ENCODE peak calls at places on chromosomes 5 and 9, in four cellular contexts. V is K562, E is WTC11, R is HepG2. N is an unnamed sample.

GRCh38 chr5:154430466-154430865 is 15.3 kb upstream of the SAP30L start:
- DNase-seq in V (no peak), R (no peak), E (no peak), N (no peak)

GRCh38 chr5:132473019-132473531 is 17.5 kb downstream of the IRF1 start:
- DNase-seq in R (no peak), E (no peak), V (no peak), N (no peak)

GRCh38 chr9:33677961-33678360 is 117.4 kb upstream of the PRSS3 start:
- DNase-seq in R (no peak), E (no peak), V (no peak), N (no peak)

GRCh38 chr5:132020568-132021339 is 9.3 kb upstream of the ACSL6 start:
- DNase-seq in E (no peak), R (no peak), V (peak; percentile 55), N (no peak)

GRCh38 chr5:1763548-1763911 is 36.1 kb downstream of the MRPL36 start:
- DNase-seq in R (peak; percentile 43), E (peak; percentile 70), V (peak; percentile 67), N (no peak)

GRCh38 chr5:43555895-43556606 is 826 bp downstream of the PAIP1 start:
- DNase-seq in R (peak; percentile 29), V (peak; percentile 72), E (peak; percentile 65), N (no peak)

GRCh38 chr9:5617749-5618148 is 11.2 kb upstream of the RIC1 start:
- DNase-seq in E (no peak), V (no peak), R (no peak), N (peak; percentile 92)

GRCh38 chr9:107588393-107588792 is 98.8 kb upstream of the KLF4 start:
- DNase-seq in E (no peak), R (no peak), V (no peak), N (no peak)

GRCh38 chr5:40603378-40603777 is 76.3 kb upstream of the PTGER4 start:
- DNase-seq in E (no peak), V (no peak), R (no peak), N (no peak)

GRCh38 chr5:171984748-171985419 is 21.6 kb downstream of the FBXW11 start:
- DNase-seq in E (no peak), V (no peak), R (no peak), N (no peak)

GRCh38 chr5:125215593-125215992 is 469.2 kb upstream of the ZNF608 start:
- DNase-seq in R (no peak), V (no peak), E (no peak), N (no peak)

GRCh38 chr5:14574891-14575496 is 6.6 kb upstream of the OTULINL start:
- DNase-seq in V (no peak), R (no peak), E (no peak), N (no peak)

GRCh38 chr5:10563132-10563939 is 534 bp upstream of the ANKRD33B start:
- DNase-seq in E (peak; percentile 65), R (no peak), V (no peak), N (no peak)

GRCh38 chr5:93791520-93791972 is 50.1 kb upstream of the POU5F2 start:
- DNase-seq in V (no peak), R (peak; percentile 14), E (no peak), N (no peak)

GRCh38 chr5:133942589-133943474 is 25.6 kb downstream of the C5orf15 start:
- DNase-seq in V (no peak), E (no peak), R (no peak), N (no peak)

GRCh38 chr5:137693307-137693950 is 42.5 kb downstream of the KLHL3 start:
- DNase-seq in E (no peak), R (no peak), V (no peak), N (no peak)

GRCh38 chr5:80213467-80213866 is 42.4 kb downstream of the SERINC5 start:
- DNase-seq in R (no peak), V (no peak), E (no peak), N (no peak)

GRCh38 chr9:115992834-115993233 is 160.8 kb upstream of the PAPPA start:
- DNase-seq in E (no peak), V (no peak), R (no peak), N (no peak)

GRCh38 chr5:134911285-134912215 is 6.6 kb downstream of the PCBD2 start:
- DNase-seq in R (no peak), V (no peak), E (no peak), N (no peak)

GRCh38 chr9:82745919-82746318 is 317.0 kb downstream of the RASEF start:
- DNase-seq in E (no peak), V (no peak), R (no peak), N (no peak)

GRCh38 chr5:164484948-164485347 is 979.5 kb downstream of the MAT2B start:
- DNase-seq in V (no peak), R (no peak), E (no peak), N (no peak)

GRCh38 chr9:72943844-72944462 is 8.9 kb downstream of the ALDH1A1 start:
- DNase-seq in R (no peak), E (no peak), V (no peak), N (no peak)

GRCh38 chr5:101543780-101544179 is 640.7 kb upstream of the ST8SIA4 start:
- DNase-seq in E (no peak), R (no peak), V (no peak), N (no peak)

GRCh38 chr5:136396886-136397285 is 31.5 kb upstream of the TRPC7 start:
- DNase-seq in R (no peak), V (no peak), E (no peak), N (no peak)

GRCh38 chr9:89022902-89023301 is 31.6 kb downstream of the S1PR3 start:
- DNase-seq in R (no peak), V (no peak), E (no peak), N (no peak)

GRCh38 chr5:74639538-74640449 is 734 bp downstream of the ENC1 start:
- DNase-seq in R (no peak), E (peak; percentile 67), V (peak; percentile 39), N (no peak)

GRCh38 chr9:135796784-135797462 is 94.9 kb downstream of the KCNT1 start:
- DNase-seq in R (no peak), E (no peak), V (no peak), N (no peak)

GRCh38 chr5:107670927-107671741 is at the start of gene EFNA5:
- DNase-seq in E (peak; percentile 57), V (no peak), R (no peak), N (no peak)

GRCh38 chr5:52672459-52672858 is 115.3 kb upstream of the ITGA1 start:
- DNase-seq in R (no peak), V (no peak), E (no peak), N (no peak)

GRCh38 chr9:81146684-81147337 is 542.5 kb downstream of the TLE1 start:
- DNase-seq in E (no peak), V (no peak), R (no peak), N (no peak)

GRCh38 chr9:108396193-108396592 is 459.6 kb downstream of the ACTL7B start:
- DNase-seq in R (no peak), E (no peak), V (no peak), N (no peak)

GRCh38 chr9:129637673-129638439 is 4.1 kb downstream of the ASB6 start:
- DNase-seq in V (no peak), E (no peak), R (no peak), N (no peak)
- TF ChIP-seq CBFB in V (no peak), E (no peak), R (no peak), N (no peak)

GRCh38 chr5:149162401-149163084 is 21.2 kb downstream of the ABLIM3 start:
- DNase-seq in V (no peak), R (peak; percentile 75), E (no peak), N (peak; percentile 11)
- TF ChIP-seq CBFB in V (no peak), R (no peak), E (no peak), N (no peak)

GRCh38 chr5:179805529-179806249 is 977 bp downstream of the MGAT4B start:
- DNase-seq in R (no peak), E (peak; percentile 39), V (peak; percentile 69), N (no peak)
- TF ChIP-seq CBFB in R (no peak), E (no peak), V (no peak), N (no peak)

GRCh38 chr5:68126871-68127270 is 88.7 kb upstream of the PIK3R1 start:
- DNase-seq in E (no peak), R (no peak), V (no peak), N (no peak)
- TF ChIP-seq CBFB in E (no peak), R (no peak), V (no peak), N (no peak)

GRCh38 chr9:75891277-75892167 is 1.0 kb downstream of the PCSK5 start:
- DNase-seq in E (peak; percentile 40), R (no peak), V (no peak), N (no peak)
- TF ChIP-seq CBFB in E (no peak), R (no peak), V (no peak), N (no peak)

GRCh38 chr5:175163586-175164275 is 280.3 kb downstream of the DRD1 start:
- DNase-seq in E (no peak), R (no peak), V (no peak), N (no peak)
- TF ChIP-seq CBFB in E (no peak), R (no peak), V (no peak), N (no peak)

DNA sequence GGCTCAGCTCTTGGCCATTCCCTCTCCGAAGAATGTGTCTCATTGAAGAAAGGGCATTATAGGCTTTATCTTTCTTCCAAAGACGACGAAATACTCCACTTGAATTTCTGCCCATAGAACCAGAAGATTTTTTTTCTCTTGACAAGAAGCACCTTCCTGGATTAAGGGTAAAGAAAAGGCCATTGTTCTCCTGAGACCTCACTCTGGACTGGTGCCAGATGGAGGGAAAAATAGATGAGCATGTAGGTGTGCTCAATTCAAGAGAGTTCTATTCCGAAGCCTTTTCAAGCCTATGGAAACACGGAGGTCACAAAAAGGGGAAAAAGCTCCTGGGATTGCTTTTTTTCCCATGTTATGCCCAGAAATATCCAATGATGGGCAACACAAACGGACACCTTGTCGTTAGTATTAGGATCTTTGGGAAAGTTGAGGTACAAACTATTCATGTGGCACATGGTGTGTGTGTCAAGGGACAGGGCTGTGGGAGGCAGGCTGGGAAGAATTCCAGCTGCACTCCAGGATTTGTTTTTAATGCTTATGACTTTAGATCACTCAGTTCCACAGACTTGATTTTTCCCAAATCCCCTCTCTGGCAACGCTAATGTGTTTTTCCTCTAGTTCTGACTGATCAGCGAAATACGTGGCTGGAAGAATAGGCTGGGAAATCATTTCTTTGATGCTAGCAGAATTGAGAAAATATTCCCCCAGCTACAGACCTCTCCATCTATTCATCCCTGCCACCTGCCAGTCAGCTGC is 89.9 kb downstream of the SIL1 start:
- DNase-seq in E (no peak), V (no peak), R (no peak), N (no peak)
- TF ChIP-seq CBFB in E (no peak), V (no peak), R (no peak), N (no peak)

GRCh38 chr5:173833200-173833599 is 54.9 kb upstream of the CPEB4 start:
- DNase-seq in E (no peak), R (no peak), V (no peak), N (no peak)
- TF ChIP-seq CBFB in E (no peak), R (no peak), V (no peak), N (no peak)

GRCh38 chr5:168093200-168093930 is 198.1 kb upstream of the WWC1 start:
- DNase-seq in V (no peak), E (no peak), R (no peak), N (no peak)
- TF ChIP-seq CBFB in V (no peak), E (no peak), R (no peak), N (no peak)

N was measured in GM12878.